ENCODE peak calls at places on chromosomes 1 and 21, in ten cellular contexts. One of them, this sample, is unnamed.

GRCh38 chr1:47578026-47578861 is 140.4 kb downstream of the FOXD2 start:
- DNase-seq in heart right ventricle: peak
- DNase-seq in mucosa of gallbladder: no peak
- DNase-seq in stimulated activated CD8-positive, alpha-beta memory T cell treated with anti-CD3 and anti-CD28 coated beads, Interleukin-7, amount 100 ng/mL, for 1 hour: no peak
- DNase-seq in T-helper 9 cell: no peak
- DNase-seq in naive thymus-derived CD8-positive, alpha-beta T cell: no peak
- DNase-seq in NCI-H2081 treated with DMSO at 0.1 percent for 48 hours: no peak
- DNase-seq in HCT116: no peak
- DNase-seq in NCI-H1092: no peak
- DNase-seq in stimulated activated naive B cell treated with anti-CD40 and anti-IgM and Interleukin-4, amounts not matched to agents 10 μg/mL and 1 μg/mL and 100 μg/mL, for 72 hours: no peak
- DNase-seq in this sample: no peak

GRCh38 chr1:30323841-30324240 is 399.5 kb downstream of the MATN1 start:
- DNase-seq in heart right ventricle: no peak
- DNase-seq in mucosa of gallbladder: no peak
- DNase-seq in stimulated activated CD8-positive, alpha-beta memory T cell treated with anti-CD3 and anti-CD28 coated beads, Interleukin-7, amount 100 ng/mL, for 1 hour: no peak
- DNase-seq in T-helper 9 cell: no peak
- DNase-seq in naive thymus-derived CD8-positive, alpha-beta T cell: no peak
- DNase-seq in NCI-H2081 treated with DMSO at 0.1 percent for 48 hours: no peak
- DNase-seq in HCT116: no peak
- DNase-seq in NCI-H1092: no peak
- DNase-seq in stimulated activated naive B cell treated with anti-CD40 and anti-IgM and Interleukin-4, amounts not matched to agents 10 μg/mL and 1 μg/mL and 100 μg/mL, for 72 hours: no peak
- DNase-seq in this sample: no peak

GRCh38 chr21:44687671-44688070 is 5.7 kb upstream of the KRTAP12-1 start:
- DNase-seq in heart right ventricle: no peak
- DNase-seq in mucosa of gallbladder: peak
- DNase-seq in stimulated activated CD8-positive, alpha-beta memory T cell treated with anti-CD3 and anti-CD28 coated beads, Interleukin-7, amount 100 ng/mL, for 1 hour: no peak
- DNase-seq in T-helper 9 cell: no peak
- DNase-seq in naive thymus-derived CD8-positive, alpha-beta T cell: no peak
- DNase-seq in NCI-H2081 treated with DMSO at 0.1 percent for 48 hours: no peak
- DNase-seq in HCT116: no peak
- DNase-seq in NCI-H1092: no peak
- DNase-seq in stimulated activated naive B cell treated with anti-CD40 and anti-IgM and Interleukin-4, amounts not matched to agents 10 μg/mL and 1 μg/mL and 100 μg/mL, for 72 hours: no peak
- DNase-seq in this sample: no peak

GRCh38 chr1:21048462-21048861 is 128.2 kb downstream of the EIF4G3 start:
- DNase-seq in heart right ventricle: no peak
- DNase-seq in mucosa of gallbladder: no peak
- DNase-seq in stimulated activated CD8-positive, alpha-beta memory T cell treated with anti-CD3 and anti-CD28 coated beads, Interleukin-7, amount 100 ng/mL, for 1 hour: no peak
- DNase-seq in T-helper 9 cell: no peak
- DNase-seq in naive thymus-derived CD8-positive, alpha-beta T cell: no peak
- DNase-seq in NCI-H2081 treated with DMSO at 0.1 percent for 48 hours: no peak
- DNase-seq in HCT116: no peak
- DNase-seq in NCI-H1092: no peak
- DNase-seq in stimulated activated naive B cell treated with anti-CD40 and anti-IgM and Interleukin-4, amounts not matched to agents 10 μg/mL and 1 μg/mL and 100 μg/mL, for 72 hours: no peak
- DNase-seq in this sample: no peak

GRCh38 chr1:182035097-182035770 is 26.3 kb downstream of the ZNF648 start:
- DNase-seq in heart right ventricle: peak
- DNase-seq in mucosa of gallbladder: no peak
- DNase-seq in stimulated activated CD8-positive, alpha-beta memory T cell treated with anti-CD3 and anti-CD28 coated beads, Interleukin-7, amount 100 ng/mL, for 1 hour: no peak
- DNase-seq in T-helper 9 cell: no peak
- DNase-seq in naive thymus-derived CD8-positive, alpha-beta T cell: no peak
- DNase-seq in NCI-H2081 treated with DMSO at 0.1 percent for 48 hours: no peak
- DNase-seq in HCT116: no peak
- DNase-seq in NCI-H1092: no peak
- DNase-seq in stimulated activated naive B cell treated with anti-CD40 and anti-IgM and Interleukin-4, amounts not matched to agents 10 μg/mL and 1 μg/mL and 100 μg/mL, for 72 hours: no peak
- DNase-seq in this sample: no peak

GRCh38 chr21:44939532-44940115 is at the start of gene SLX9:
- DNase-seq in heart right ventricle: peak
- DNase-seq in mucosa of gallbladder: peak
- DNase-seq in stimulated activated CD8-positive, alpha-beta memory T cell treated with anti-CD3 and anti-CD28 coated beads, Interleukin-7, amount 100 ng/mL, for 1 hour: peak
- DNase-seq in T-helper 9 cell: peak
- DNase-seq in naive thymus-derived CD8-positive, alpha-beta T cell: peak
- DNase-seq in NCI-H2081 treated with DMSO at 0.1 percent for 48 hours: no peak
- DNase-seq in HCT116: peak
- DNase-seq in NCI-H1092: peak
- DNase-seq in stimulated activated naive B cell treated with anti-CD40 and anti-IgM and Interleukin-4, amounts not matched to agents 10 μg/mL and 1 μg/mL and 100 μg/mL, for 72 hours: peak
- DNase-seq in this sample: peak

GRCh38 chr21:45513003-45513706 is 29.1 kb downstream of the SLC19A1 start:
- DNase-seq in heart right ventricle: no peak
- DNase-seq in mucosa of gallbladder: peak
- DNase-seq in stimulated activated CD8-positive, alpha-beta memory T cell treated with anti-CD3 and anti-CD28 coated beads, Interleukin-7, amount 100 ng/mL, for 1 hour: no peak
- DNase-seq in T-helper 9 cell: no peak
- DNase-seq in naive thymus-derived CD8-positive, alpha-beta T cell: no peak
- DNase-seq in NCI-H2081 treated with DMSO at 0.1 percent for 48 hours: no peak
- DNase-seq in HCT116: no peak
- DNase-seq in NCI-H1092: no peak
- DNase-seq in stimulated activated naive B cell treated with anti-CD40 and anti-IgM and Interleukin-4, amounts not matched to agents 10 μg/mL and 1 μg/mL and 100 μg/mL, for 72 hours: no peak
- DNase-seq in this sample: no peak

GRCh38 chr1:1599030-1599916 is 662 bp downstream of the FNDC10 start:
- DNase-seq in heart right ventricle: no peak
- DNase-seq in mucosa of gallbladder: no peak
- DNase-seq in stimulated activated CD8-positive, alpha-beta memory T cell treated with anti-CD3 and anti-CD28 coated beads, Interleukin-7, amount 100 ng/mL, for 1 hour: no peak
- DNase-seq in T-helper 9 cell: no peak
- DNase-seq in naive thymus-derived CD8-positive, alpha-beta T cell: peak
- DNase-seq in NCI-H2081 treated with DMSO at 0.1 percent for 48 hours: no peak
- DNase-seq in HCT116: no peak
- DNase-seq in NCI-H1092: no peak
- DNase-seq in stimulated activated naive B cell treated with anti-CD40 and anti-IgM and Interleukin-4, amounts not matched to agents 10 μg/mL and 1 μg/mL and 100 μg/mL, for 72 hours: no peak
- DNase-seq in this sample: no peak

GRCh38 chr21:18144341-18144740 is 100.3 kb upstream of the CHODL start:
- DNase-seq in heart right ventricle: no peak
- DNase-seq in mucosa of gallbladder: no peak
- DNase-seq in stimulated activated CD8-positive, alpha-beta memory T cell treated with anti-CD3 and anti-CD28 coated beads, Interleukin-7, amount 100 ng/mL, for 1 hour: no peak
- DNase-seq in T-helper 9 cell: no peak
- DNase-seq in naive thymus-derived CD8-positive, alpha-beta T cell: no peak
- DNase-seq in NCI-H2081 treated with DMSO at 0.1 percent for 48 hours: no peak
- DNase-seq in HCT116: no peak
- DNase-seq in NCI-H1092: no peak
- DNase-seq in stimulated activated naive B cell treated with anti-CD40 and anti-IgM and Interleukin-4, amounts not matched to agents 10 μg/mL and 1 μg/mL and 100 μg/mL, for 72 hours: no peak
- DNase-seq in this sample: no peak

GRCh38 chr1:54273092-54273836 is 73.3 kb downstream of the MRPL37 start:
- DNase-seq in heart right ventricle: peak
- DNase-seq in mucosa of gallbladder: peak
- DNase-seq in stimulated activated CD8-positive, alpha-beta memory T cell treated with anti-CD3 and anti-CD28 coated beads, Interleukin-7, amount 100 ng/mL, for 1 hour: no peak
- DNase-seq in T-helper 9 cell: no peak
- DNase-seq in naive thymus-derived CD8-positive, alpha-beta T cell: no peak
- DNase-seq in NCI-H2081 treated with DMSO at 0.1 percent for 48 hours: no peak
- DNase-seq in HCT116: no peak
- DNase-seq in NCI-H1092: peak
- DNase-seq in stimulated activated naive B cell treated with anti-CD40 and anti-IgM and Interleukin-4, amounts not matched to agents 10 μg/mL and 1 μg/mL and 100 μg/mL, for 72 hours: no peak
- DNase-seq in this sample: no peak

GRCh38 chr1:244154882-244155531 is 103.9 kb downstream of the ZBTB18 start:
- DNase-seq in heart right ventricle: no peak
- DNase-seq in mucosa of gallbladder: no peak
- DNase-seq in stimulated activated CD8-positive, alpha-beta memory T cell treated with anti-CD3 and anti-CD28 coated beads, Interleukin-7, amount 100 ng/mL, for 1 hour: no peak
- DNase-seq in T-helper 9 cell: no peak
- DNase-seq in naive thymus-derived CD8-positive, alpha-beta T cell: no peak
- DNase-seq in NCI-H2081 treated with DMSO at 0.1 percent for 48 hours: no peak
- DNase-seq in HCT116: no peak
- DNase-seq in NCI-H1092: no peak
- DNase-seq in stimulated activated naive B cell treated with anti-CD40 and anti-IgM and Interleukin-4, amounts not matched to agents 10 μg/mL and 1 μg/mL and 100 μg/mL, for 72 hours: no peak
- DNase-seq in this sample: no peak

GRCh38 chr1:88740784-88741183 is 56.7 kb downstream of the PKN2 start:
- DNase-seq in heart right ventricle: no peak
- DNase-seq in mucosa of gallbladder: no peak
- DNase-seq in stimulated activated CD8-positive, alpha-beta memory T cell treated with anti-CD3 and anti-CD28 coated beads, Interleukin-7, amount 100 ng/mL, for 1 hour: no peak
- DNase-seq in T-helper 9 cell: no peak
- DNase-seq in naive thymus-derived CD8-positive, alpha-beta T cell: no peak
- DNase-seq in NCI-H2081 treated with DMSO at 0.1 percent for 48 hours: no peak
- DNase-seq in HCT116: no peak
- DNase-seq in NCI-H1092: no peak
- DNase-seq in stimulated activated naive B cell treated with anti-CD40 and anti-IgM and Interleukin-4, amounts not matched to agents 10 μg/mL and 1 μg/mL and 100 μg/mL, for 72 hours: no peak
- DNase-seq in this sample: no peak

GRCh38 chr1:208159542-208160258 is 84.5 kb downstream of the PLXNA2 start:
- DNase-seq in heart right ventricle: no peak
- DNase-seq in mucosa of gallbladder: no peak
- DNase-seq in stimulated activated CD8-positive, alpha-beta memory T cell treated with anti-CD3 and anti-CD28 coated beads, Interleukin-7, amount 100 ng/mL, for 1 hour: no peak
- DNase-seq in T-helper 9 cell: no peak
- DNase-seq in naive thymus-derived CD8-positive, alpha-beta T cell: no peak
- DNase-seq in NCI-H2081 treated with DMSO at 0.1 percent for 48 hours: no peak
- DNase-seq in HCT116: no peak
- DNase-seq in NCI-H1092: no peak
- DNase-seq in stimulated activated naive B cell treated with anti-CD40 and anti-IgM and Interleukin-4, amounts not matched to agents 10 μg/mL and 1 μg/mL and 100 μg/mL, for 72 hours: no peak
- DNase-seq in this sample: no peak

GRCh38 chr1:91754348-91754747 is 131.6 kb downstream of the TGFBR3 start:
- DNase-seq in heart right ventricle: no peak
- DNase-seq in mucosa of gallbladder: no peak
- DNase-seq in stimulated activated CD8-positive, alpha-beta memory T cell treated with anti-CD3 and anti-CD28 coated beads, Interleukin-7, amount 100 ng/mL, for 1 hour: no peak
- DNase-seq in T-helper 9 cell: no peak
- DNase-seq in naive thymus-derived CD8-positive, alpha-beta T cell: no peak
- DNase-seq in NCI-H2081 treated with DMSO at 0.1 percent for 48 hours: no peak
- DNase-seq in HCT116: no peak
- DNase-seq in NCI-H1092: no peak
- DNase-seq in stimulated activated naive B cell treated with anti-CD40 and anti-IgM and Interleukin-4, amounts not matched to agents 10 μg/mL and 1 μg/mL and 100 μg/mL, for 72 hours: no peak
- DNase-seq in this sample: no peak

GRCh38 chr1:10001016-10001665 is 4.1 kb downstream of the RBP7 start:
- DNase-seq in heart right ventricle: no peak
- DNase-seq in mucosa of gallbladder: no peak
- DNase-seq in stimulated activated CD8-positive, alpha-beta memory T cell treated with anti-CD3 and anti-CD28 coated beads, Interleukin-7, amount 100 ng/mL, for 1 hour: no peak
- DNase-seq in T-helper 9 cell: no peak
- DNase-seq in naive thymus-derived CD8-positive, alpha-beta T cell: no peak
- DNase-seq in NCI-H2081 treated with DMSO at 0.1 percent for 48 hours: no peak
- DNase-seq in HCT116: no peak
- DNase-seq in NCI-H1092: no peak
- DNase-seq in stimulated activated naive B cell treated with anti-CD40 and anti-IgM and Interleukin-4, amounts not matched to agents 10 μg/mL and 1 μg/mL and 100 μg/mL, for 72 hours: no peak
- DNase-seq in this sample: no peak

GRCh38 chr1:158931055-158931737 is at the start of gene PYHIN1:
- DNase-seq in heart right ventricle: no peak
- DNase-seq in mucosa of gallbladder: no peak
- DNase-seq in stimulated activated CD8-positive, alpha-beta memory T cell treated with anti-CD3 and anti-CD28 coated beads, Interleukin-7, amount 100 ng/mL, for 1 hour: no peak
- DNase-seq in T-helper 9 cell: peak
- DNase-seq in naive thymus-derived CD8-positive, alpha-beta T cell: no peak
- DNase-seq in NCI-H2081 treated with DMSO at 0.1 percent for 48 hours: no peak
- DNase-seq in HCT116: no peak
- DNase-seq in NCI-H1092: no peak
- DNase-seq in stimulated activated naive B cell treated with anti-CD40 and anti-IgM and Interleukin-4, amounts not matched to agents 10 μg/mL and 1 μg/mL and 100 μg/mL, for 72 hours: no peak
- DNase-seq in this sample: no peak

GRCh38 chr1:117665523-117666274 is 59.9 kb downstream of the TENT5C start:
- DNase-seq in heart right ventricle: no peak
- DNase-seq in mucosa of gallbladder: no peak
- DNase-seq in stimulated activated CD8-positive, alpha-beta memory T cell treated with anti-CD3 and anti-CD28 coated beads, Interleukin-7, amount 100 ng/mL, for 1 hour: no peak
- DNase-seq in T-helper 9 cell: no peak
- DNase-seq in naive thymus-derived CD8-positive, alpha-beta T cell: no peak
- DNase-seq in NCI-H2081 treated with DMSO at 0.1 percent for 48 hours: no peak
- DNase-seq in HCT116: no peak
- DNase-seq in NCI-H1092: no peak
- DNase-seq in stimulated activated naive B cell treated with anti-CD40 and anti-IgM and Interleukin-4, amounts not matched to agents 10 μg/mL and 1 μg/mL and 100 μg/mL, for 72 hours: no peak
- DNase-seq in this sample: no peak

GRCh38 chr1:84675106-84675505 is 15.2 kb downstream of the SSX2IP start:
- DNase-seq in heart right ventricle: no peak
- DNase-seq in mucosa of gallbladder: no peak
- DNase-seq in stimulated activated CD8-positive, alpha-beta memory T cell treated with anti-CD3 and anti-CD28 coated beads, Interleukin-7, amount 100 ng/mL, for 1 hour: no peak
- DNase-seq in T-helper 9 cell: no peak
- DNase-seq in naive thymus-derived CD8-positive, alpha-beta T cell: no peak
- DNase-seq in NCI-H2081 treated with DMSO at 0.1 percent for 48 hours: no peak
- DNase-seq in HCT116: no peak
- DNase-seq in NCI-H1092: no peak
- DNase-seq in stimulated activated naive B cell treated with anti-CD40 and anti-IgM and Interleukin-4, amounts not matched to agents 10 μg/mL and 1 μg/mL and 100 μg/mL, for 72 hours: no peak
- DNase-seq in this sample: no peak

GRCh38 chr1:116673935-116674630 is 6.5 kb upstream of the IGSF3 start:
- DNase-seq in heart right ventricle: no peak
- DNase-seq in mucosa of gallbladder: no peak
- DNase-seq in stimulated activated CD8-positive, alpha-beta memory T cell treated with anti-CD3 and anti-CD28 coated beads, Interleukin-7, amount 100 ng/mL, for 1 hour: no peak
- DNase-seq in T-helper 9 cell: no peak
- DNase-seq in naive thymus-derived CD8-positive, alpha-beta T cell: no peak
- DNase-seq in NCI-H2081 treated with DMSO at 0.1 percent for 48 hours: no peak
- DNase-seq in HCT116: no peak
- DNase-seq in NCI-H1092: no peak
- DNase-seq in stimulated activated naive B cell treated with anti-CD40 and anti-IgM and Interleukin-4, amounts not matched to agents 10 μg/mL and 1 μg/mL and 100 μg/mL, for 72 hours: no peak
- DNase-seq in this sample: no peak

GRCh38 chr1:222976453-222976852 is 161.6 kb downstream of the DISP1 start:
- DNase-seq in heart right ventricle: no peak
- DNase-seq in mucosa of gallbladder: no peak
- DNase-seq in stimulated activated CD8-positive, alpha-beta memory T cell treated with anti-CD3 and anti-CD28 coated beads, Interleukin-7, amount 100 ng/mL, for 1 hour: no peak
- DNase-seq in T-helper 9 cell: no peak
- DNase-seq in naive thymus-derived CD8-positive, alpha-beta T cell: no peak
- DNase-seq in NCI-H2081 treated with DMSO at 0.1 percent for 48 hours: no peak
- DNase-seq in HCT116: no peak
- DNase-seq in NCI-H1092: no peak
- DNase-seq in stimulated activated naive B cell treated with anti-CD40 and anti-IgM and Interleukin-4, amounts not matched to agents 10 μg/mL and 1 μg/mL and 100 μg/mL, for 72 hours: no peak
- DNase-seq in this sample: no peak

GRCh38 chr1:244964112-244964971 is 100.0 kb upstream of the HNRNPU start:
- DNase-seq in heart right ventricle: no peak
- DNase-seq in mucosa of gallbladder: peak
- DNase-seq in stimulated activated CD8-positive, alpha-beta memory T cell treated with anti-CD3 and anti-CD28 coated beads, Interleukin-7, amount 100 ng/mL, for 1 hour: no peak
- DNase-seq in T-helper 9 cell: no peak
- DNase-seq in naive thymus-derived CD8-positive, alpha-beta T cell: no peak
- DNase-seq in NCI-H2081 treated with DMSO at 0.1 percent for 48 hours: no peak
- DNase-seq in HCT116: no peak
- DNase-seq in NCI-H1092: peak
- DNase-seq in stimulated activated naive B cell treated with anti-CD40 and anti-IgM and Interleukin-4, amounts not matched to agents 10 μg/mL and 1 μg/mL and 100 μg/mL, for 72 hours: no peak
- DNase-seq in this sample: no peak

This sample was measured in effector CD8-positive, alpha-beta T cell.